ENCODE peak calls at places on chromosomes 13 and 19, in four cellular contexts. A is HepG2, G is GM12878, N is K562. C is an unnamed sample.

GRCh38 chr19:51166846-51167490 is 24.9 kb downstream of the SIGLEC7 start:
- DNase-seq in A (no peak), G (no peak), N (no peak), C (no peak)

GRCh38 chr19:52297601-52298358 is 811 bp downstream of the ZNF480 start:
- DNase-seq in A (no peak), G (no peak), N (no peak), C (no peak)

GRCh38 chr13:109101550-109102144 is 472.2 kb downstream of the MYO16 start:
- DNase-seq in A (no peak), G (no peak), N (no peak), C (no peak)

GRCh38 chr19:36051637-36052036 is 2.4 kb downstream of the THAP8 start:
- DNase-seq in A (no peak), G (no peak), N (no peak), C (peak)

GRCh38 chr19:1495799-1496713 is 5.1 kb downstream of the REEP6 start:
- DNase-seq in A (no peak), G (no peak), N (no peak), C (no peak)

GRCh38 chr13:101917475-101917810 is 465.0 kb downstream of the ITGBL1 start:
- DNase-seq in A (no peak), G (no peak), N (no peak), C (no peak)

GRCh38 chr13:71602327-71602726 is 264.7 kb downstream of the DACH1 start:
- DNase-seq in A (no peak), G (no peak), N (no peak), C (no peak)

GRCh38 chr13:28059214-28059613 is 41.2 kb downstream of the FLT3 start:
- DNase-seq in A (peak), G (no peak), N (peak), C (peak)

GRCh38 chr19:51098366-51099069 is 9.7 kb downstream of the CTU1 start:
- DNase-seq in A (no peak), G (no peak), N (no peak), C (no peak)

GRCh38 chr13:21986602-21987001 is 315.7 kb downstream of the FGF9 start:
- DNase-seq in A (no peak), G (no peak), N (no peak), C (no peak)

GRCh38 chr13:93685900-93686299 is 459.3 kb downstream of the GPC6 start:
- DNase-seq in A (no peak), G (no peak), N (no peak), C (no peak)

GRCh38 chr19:3366104-3366760 is at the start of gene NFIC:
- DNase-seq in A (no peak), G (no peak), N (peak), C (no peak)

GRCh38 chr13:40772765-40773473 is 1.9 kb upstream of the MRPS31 start:
- DNase-seq in A (peak), G (no peak), N (no peak), C (no peak)

GRCh38 chr13:20573636-20574035 is 6.7 kb downstream of the IFT88 start:
- DNase-seq in A (no peak), G (no peak), N (no peak), C (no peak)

GRCh38 chr13:51643882-51644281 is 59.6 kb downstream of the WDFY2 start:
- DNase-seq in A (peak), G (no peak), N (no peak), C (no peak)

GRCh38 chr19:15419413-15420025 is 731 bp upstream of the AKAP8L start:
- DNase-seq in A (no peak), G (no peak), N (no peak), C (no peak)

GRCh38 chr13:21175656-21176194 is 627 bp downstream of the SKA3 start:
- DNase-seq in A (peak), G (no peak), N (no peak), C (no peak)

GRCh38 chr13:48737689-48738088 is 84.0 kb downstream of the CYSLTR2 start:
- DNase-seq in A (no peak), G (no peak), N (no peak), C (no peak)

GRCh38 chr13:29594710-29595379 is 643 bp downstream of the SLC7A1 start:
- DNase-seq in A (no peak), G (no peak), N (peak), C (no peak)

GRCh38 chr19:4516939-4517300 is 1.4 kb downstream of the PLIN4 start:
- DNase-seq in A (no peak), G (no peak), N (no peak), C (no peak)
- H3K27ac ChIP-seq in A (no peak), G (no peak), N (no peak), C (no peak)

DNA sequence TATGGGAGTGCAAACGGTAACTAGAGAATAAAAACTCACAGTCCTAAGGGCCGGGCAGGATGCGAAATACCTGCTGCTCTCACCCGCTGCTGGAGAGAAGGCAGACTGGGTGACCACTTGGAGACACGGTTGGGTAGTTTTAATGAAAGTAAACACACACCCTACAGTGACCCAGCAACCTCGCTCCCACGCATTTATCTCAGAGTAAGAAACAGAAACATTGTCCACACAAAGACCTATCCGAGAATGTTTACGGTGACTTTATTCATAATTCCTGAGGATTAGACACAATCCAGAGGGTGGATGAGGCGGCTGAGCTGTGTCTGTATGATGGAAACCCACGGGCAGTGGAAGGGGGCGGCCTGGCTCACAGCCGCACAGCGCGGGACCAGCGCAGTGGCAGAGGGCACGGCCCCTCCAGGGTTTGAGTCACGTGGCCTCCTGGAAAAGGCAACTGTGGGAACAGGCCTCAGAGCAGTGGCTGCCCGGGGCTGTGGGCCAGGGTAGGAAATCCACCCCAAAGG is 73.5 kb upstream of the C13orf46 start:
- DNase-seq in A (no peak), G (peak), N (peak), C (no peak)
- TF ChIP-seq CREB1 in A (no peak), G (no peak), N (no peak), C (no peak)

GRCh38 chr13:98653471-98653985 is 76.6 kb upstream of the STK24 start:
- DNase-seq in A (peak), G (peak), N (peak), C (peak)

GRCh38 chr13:98652721-98653470 is 76.0 kb upstream of the STK24 start:
- DNase-seq in A (no peak), G (no peak), N (no peak), C (no peak)

GRCh38 chr13:98657506-98658085 is 80.7 kb upstream of the STK24 start:
- DNase-seq in A (no peak), G (no peak), N (no peak), C (no peak)

GRCh38 chr13:98656223-98656622 is 79.3 kb upstream of the STK24 start:
- DNase-seq in A (no peak), G (no peak), N (no peak), C (no peak)

GRCh38 chr13:98658131-98658530 is 81.2 kb upstream of the STK24 start:
- DNase-seq in A (no peak), G (no peak), N (no peak), C (no peak)
- TF ChIP-seq CEBPB in A (no peak), G (no peak), N (no peak), C (no peak)

DNA sequence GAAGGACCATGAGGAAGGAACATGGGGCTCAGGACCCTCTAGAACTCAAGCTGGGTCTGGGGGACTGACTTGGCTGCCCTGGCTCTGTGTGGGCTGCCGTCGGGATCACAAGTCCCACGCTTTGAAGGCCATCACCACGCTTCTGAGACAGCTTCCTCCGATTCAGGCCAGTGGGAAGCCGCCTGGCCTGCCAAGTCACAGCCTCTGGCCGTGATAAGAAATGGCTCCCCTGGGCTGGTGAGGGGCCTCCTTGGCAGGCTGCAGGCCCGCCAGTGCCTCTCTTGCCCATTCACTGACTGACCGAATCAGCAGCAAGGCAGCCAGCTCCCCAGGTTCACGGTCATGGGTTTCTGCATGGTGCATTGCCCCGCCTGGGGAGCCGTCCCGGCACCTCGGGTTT is 48.8 kb downstream of the COMP start:
- DNase-seq in A (no peak), G (no peak), N (no peak), C (no peak)
- H3K27ac ChIP-seq in A (peak), G (no peak), N (no peak), C (no peak)